ENCODE peak calls at places on chromosome 5, in four cellular contexts. D, U, P and M are unnamed samples.

GRCh38 chr5:369151-369939 is 47.8 kb downstream of the AHRR start:
- DNase-seq in U (no peak), P (peak; percentile 8), D (peak; percentile 91), M (peak; percentile 71)

GRCh38 chr5:142492781-142493281 is 168.0 kb upstream of the SPRY4 start:
- DNase-seq in U (no peak), D (no peak), P (no peak), M (no peak)

GRCh38 chr5:96703384-96703910 is 41.3 kb downstream of the CAST start:
- DNase-seq in U (no peak), D (no peak), P (peak; percentile 85), M (no peak)

GRCh38 chr5:446864-447263 is 3.9 kb downstream of the EXOC3 start:
- DNase-seq in P (peak; percentile 5), U (no peak), D (no peak), M (peak; percentile 74)

GRCh38 chr5:122480146-122480545 is 168.1 kb downstream of the SNCAIP start:
- DNase-seq in U (no peak), D (no peak), P (no peak), M (no peak)

GRCh38 chr5:100664140-100664539 is 129.0 kb downstream of the FAM174A start:
- DNase-seq in D (no peak), U (no peak), P (no peak), M (no peak)

GRCh38 chr5:9776525-9776924 is 146.4 kb upstream of the TAS2R1 start:
- DNase-seq in U (no peak), P (no peak), D (no peak), M (no peak)

GRCh38 chr5:36323926-36324781 is 22.5 kb upstream of the RANBP3L start:
- DNase-seq in D (no peak), U (peak; percentile 61), P (no peak), M (no peak)

GRCh38 chr5:96817496-96817895 is 9.8 kb upstream of the ERAP1 start:
- DNase-seq in P (no peak), U (no peak), D (no peak), M (no peak)

GRCh38 chr5:131379723-131380122 is 115.9 kb downstream of the CDC42SE2 start:
- DNase-seq in D (no peak), U (no peak), P (no peak), M (no peak)

GRCh38 chr5:140037012-140037411 is 6.1 kb downstream of the NRG2 start:
- DNase-seq in D (no peak), P (no peak), U (no peak), M (no peak)

GRCh38 chr5:140040358-140040757 is 2.7 kb downstream of the NRG2 start:
- DNase-seq in U (no peak), P (no peak), D (no peak), M (no peak)

GRCh38 chr5:140039561-140039960 is 3.5 kb downstream of the NRG2 start:
- DNase-seq in D (no peak), P (peak; percentile 15), U (no peak), M (no peak)

GRCh38 chr5:140035881-140036280 is 7.2 kb downstream of the NRG2 start:
- DNase-seq in D (no peak), U (no peak), P (no peak), M (no peak)

GRCh38 chr5:140038373-140038957 is 4.6 kb downstream of the NRG2 start:
- DNase-seq in U (no peak), D (no peak), P (no peak), M (no peak)
- H3K27ac ChIP-seq in U (peak overlapping the region; percentile 53), D (peak overlapping the region; percentile 82), P (peak overlapping the region; percentile 60), M (peak overlapping the region; percentile 55)

DNA sequence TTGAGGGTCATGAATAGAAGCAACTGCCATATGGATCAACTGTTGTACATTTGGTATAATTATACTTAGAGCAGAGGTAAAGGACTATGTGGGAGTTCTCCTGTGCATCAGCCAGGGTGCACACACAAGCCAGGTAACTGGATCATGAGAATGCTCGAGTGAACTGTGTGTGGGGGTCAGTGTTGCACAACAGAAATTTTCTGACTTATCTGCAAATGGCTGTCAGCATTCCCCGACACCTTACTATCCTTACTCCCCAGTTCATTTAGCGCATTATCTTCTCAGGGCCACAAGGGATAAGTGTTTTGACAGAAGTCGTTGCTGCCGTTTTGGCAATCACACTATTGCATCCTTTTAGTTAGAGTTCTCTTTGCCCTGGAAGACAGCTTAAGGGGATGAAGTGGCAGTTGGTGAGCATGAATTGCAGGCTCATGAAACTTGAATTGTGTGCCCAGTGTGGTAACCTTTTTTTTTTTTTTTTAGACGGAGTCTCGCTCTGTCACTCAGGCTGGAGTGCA is 1.7 kb downstream of the CANX start:
- DNase-seq in D (no peak), U (no peak), P (no peak), M (no peak)
- H3K4me3 ChIP-seq in D (peak overlapping the region; percentile 94), U (peak overlapping the region; percentile 87), P (peak overlapping the region; percentile 100), M (peak overlapping the region; percentile 82)

DNA sequence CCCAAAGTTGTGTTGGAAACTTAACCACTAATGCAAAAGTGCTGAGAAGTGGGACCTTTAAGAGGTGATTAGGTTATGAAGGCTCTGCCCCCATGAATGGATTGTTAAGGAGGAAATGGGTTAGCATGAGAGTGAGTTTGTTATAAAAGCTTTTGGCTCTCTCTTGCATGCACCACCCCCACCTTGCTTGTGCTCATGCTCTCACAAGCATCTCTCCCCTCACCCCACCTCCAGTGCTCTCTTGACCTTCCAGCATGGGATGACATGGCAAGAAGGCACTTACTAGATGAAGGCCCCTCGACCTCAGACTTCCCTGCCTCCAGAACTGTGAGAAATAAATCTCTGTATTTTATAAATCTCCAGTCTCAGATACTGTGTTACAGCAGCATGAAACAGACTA is 52.8 kb downstream of the RICTOR start:
- DNase-seq in U (no peak), D (no peak), P (no peak), M (no peak)
- H3K27ac ChIP-seq in U (peak overlapping the region; percentile 5), D (no peak overlapping the region), P (no peak overlapping the region), M (no peak overlapping the region)

DNA sequence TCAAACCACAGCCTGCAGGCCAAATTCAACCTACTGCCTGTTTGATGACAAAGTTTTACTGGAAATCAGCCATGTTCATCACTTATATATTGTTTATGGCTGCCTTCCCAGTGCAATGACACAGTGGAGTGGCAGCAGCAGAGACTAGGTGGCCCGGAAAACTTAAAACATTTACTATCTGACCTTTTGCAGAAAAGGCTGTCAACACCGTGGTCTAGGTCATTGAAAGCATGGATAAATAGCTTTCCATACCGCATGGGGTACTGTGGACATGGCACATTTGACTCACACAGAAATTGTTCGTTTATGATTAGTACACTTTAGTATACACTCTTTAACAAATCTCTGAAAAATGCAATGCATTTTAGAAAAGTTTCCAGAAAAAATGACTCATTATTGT is 298.3 kb upstream of the EFNA5 start:
- DNase-seq in D (no peak), U (no peak), P (no peak), M (no peak)
- H3K4me3 ChIP-seq in D (no peak overlapping the region), U (no peak overlapping the region), P (no peak overlapping the region), M (no peak overlapping the region)

GRCh38 chr5:119274767-119275130 is 81.1 kb upstream of the TNFAIP8 start:
- DNase-seq in D (no peak), U (no peak), P (no peak), M (no peak)
- H3K27ac ChIP-seq in D (no peak overlapping the region), U (no peak overlapping the region), P (peak overlapping the region; percentile 63), M (peak overlapping the region; percentile 77)